ENCODE peak calls at places on chromosomes 12 and 14, in nine cellular contexts. O, J, L, C, V, A, T, N and I are unnamed samples.
A peak's percentile ranks its signal among the peaks of the same experiment; 100 is the strongest.

GRCh38 chr14:67137744-67138371 is 51.4 kb upstream of the GARIN2 start:
- DNase-seq in A (no peak), O (no peak), C (no peak), J (no peak), V (no peak), L (no peak), T (no peak), N (no peak), I (no peak)

GRCh38 chr12:2924019-2924418 is 33.3 kb downstream of the TULP3 start:
- DNase-seq in A (no peak), V (no peak), N (peak; percentile 25), J (no peak), O (no peak), L (no peak), C (no peak), T (no peak), I (no peak)

GRCh38 chr14:55249423-55249822 is 21.8 kb upstream of the FBXO34 start:
- DNase-seq in O (no peak), L (no peak), N (no peak), T (no peak), V (no peak), J (no peak), A (no peak), C (no peak), I (no peak)

GRCh38 chr14:70425349-70425748 is 8.5 kb upstream of the SYNJ2BP start:
- DNase-seq in V (no peak), O (no peak), A (no peak), T (no peak), C (no peak), N (no peak), J (no peak), L (peak; percentile 27), I (no peak)

GRCh38 chr14:36518586-36519430 is 1.2 kb downstream of the NKX2-1 start:
- DNase-seq in L (no peak), T (no peak), A (no peak), C (no peak), V (peak; percentile 85), N (no peak), O (no peak), J (no peak), I (no peak)

GRCh38 chr12:4824415-4824814 is 85.3 kb upstream of the KCNA1 start:
- DNase-seq in J (no peak), O (no peak), C (no peak), L (no peak), V (no peak), T (no peak), A (no peak), N (no peak), I (no peak)

GRCh38 chr14:103232831-103233319 is 101.2 kb upstream of the EIF5 start:
- DNase-seq in C (no peak), J (no peak), V (no peak), L (no peak), O (no peak), N (no peak), A (no peak), T (no peak), I (no peak)

GRCh38 chr14:23492618-23493272 is 23.2 kb downstream of the NGDN start:
- DNase-seq in N (no peak), O (no peak), V (no peak), T (no peak), A (no peak), L (no peak), J (no peak), C (no peak), I (no peak)

GRCh38 chr14:104583424-104584114 is 4.0 kb downstream of the C14orf180 start:
- DNase-seq in C (no peak), V (no peak), J (no peak), A (no peak), O (no peak), T (no peak), N (no peak), L (no peak), I (no peak)

GRCh38 chr12:89889051-89889450 is 180.4 kb upstream of the ATP2B1 start:
- DNase-seq in N (no peak), T (no peak), C (no peak), L (no peak), J (no peak), A (no peak), O (no peak), V (no peak), I (no peak)

GRCh38 chr12:51974646-51975045 is 23.1 kb downstream of the ACVR1B start:
- DNase-seq in L (no peak), O (no peak), A (no peak), C (no peak), V (no peak), N (no peak), T (no peak), J (no peak), I (no peak)

GRCh38 chr12:51971679-51972423 is 20.4 kb downstream of the ACVR1B start:
- DNase-seq in L (no peak), J (no peak), T (no peak), N (no peak), O (no peak), V (no peak), C (no peak), A (no peak), I (no peak)

GRCh38 chr12:51972424-51972812 is 20.9 kb downstream of the ACVR1B start:
- DNase-seq in C (no peak), V (no peak), T (no peak), A (no peak), J (no peak), N (no peak), L (no peak), O (no peak), I (no peak)

GRCh38 chr12:51973560-51973959 is 22.1 kb downstream of the ACVR1B start:
- DNase-seq in N (no peak), O (no peak), C (no peak), A (no peak), J (no peak), T (no peak), L (no peak), V (no peak), I (no peak)

DNA sequence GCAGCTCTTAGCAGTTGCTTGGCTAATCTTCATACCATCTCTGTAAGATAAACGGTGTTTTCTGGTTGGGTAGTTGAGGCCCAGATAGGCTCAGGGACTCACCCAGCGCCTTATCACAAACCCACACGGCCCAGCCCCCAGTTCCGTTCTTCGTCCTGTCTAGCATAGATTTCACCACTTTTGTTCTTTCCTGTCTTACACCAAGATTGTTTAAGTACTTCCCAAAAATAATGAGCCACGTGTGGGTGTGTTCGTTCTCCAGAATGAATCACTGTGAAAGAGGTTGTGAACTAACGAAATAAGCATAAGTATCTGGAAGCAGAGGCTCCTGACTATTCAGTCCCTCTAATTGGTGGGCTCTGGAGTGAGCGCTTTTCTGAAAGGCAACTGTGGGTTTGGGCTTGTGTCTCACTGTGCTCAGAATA is 21.4 kb downstream of the ACVR1B start:
- DNase-seq in J (peak; percentile 86), T (peak; percentile 45), O (no peak), N (peak; percentile 75), A (no peak), C (no peak), V (no peak), L (peak; percentile 44), I (no peak)
- TF ChIP-seq POLR2A in J (no peak), T (no peak), O (no peak), N (no peak), A (no peak), C (no peak), V (no peak), L (no peak), I (no peak)

GRCh38 chr12:93713800-93714199 is 36.6 kb downstream of the CRADD start:
- DNase-seq in A (no peak), J (no peak), V (no peak), T (no peak), L (no peak), C (no peak), N (no peak), O (no peak), I (no peak)
- TF ChIP-seq POLR2AphosphoS5 in A (no peak), J (no peak), V (no peak), T (no peak), L (no peak), C (no peak), N (no peak), O (no peak), I (no peak)

GRCh38 chr12:56362130-56363059 is at the start of gene APOF:
- DNase-seq in A (no peak), T (no peak), O (no peak), C (no peak), N (peak; percentile 34), V (no peak), J (no peak), L (no peak), I (no peak)
- TF ChIP-seq POLR2A in A (no peak), T (no peak), O (no peak), C (no peak), N (no peak), V (no peak), J (no peak), L (no peak), I (no peak)

DNA sequence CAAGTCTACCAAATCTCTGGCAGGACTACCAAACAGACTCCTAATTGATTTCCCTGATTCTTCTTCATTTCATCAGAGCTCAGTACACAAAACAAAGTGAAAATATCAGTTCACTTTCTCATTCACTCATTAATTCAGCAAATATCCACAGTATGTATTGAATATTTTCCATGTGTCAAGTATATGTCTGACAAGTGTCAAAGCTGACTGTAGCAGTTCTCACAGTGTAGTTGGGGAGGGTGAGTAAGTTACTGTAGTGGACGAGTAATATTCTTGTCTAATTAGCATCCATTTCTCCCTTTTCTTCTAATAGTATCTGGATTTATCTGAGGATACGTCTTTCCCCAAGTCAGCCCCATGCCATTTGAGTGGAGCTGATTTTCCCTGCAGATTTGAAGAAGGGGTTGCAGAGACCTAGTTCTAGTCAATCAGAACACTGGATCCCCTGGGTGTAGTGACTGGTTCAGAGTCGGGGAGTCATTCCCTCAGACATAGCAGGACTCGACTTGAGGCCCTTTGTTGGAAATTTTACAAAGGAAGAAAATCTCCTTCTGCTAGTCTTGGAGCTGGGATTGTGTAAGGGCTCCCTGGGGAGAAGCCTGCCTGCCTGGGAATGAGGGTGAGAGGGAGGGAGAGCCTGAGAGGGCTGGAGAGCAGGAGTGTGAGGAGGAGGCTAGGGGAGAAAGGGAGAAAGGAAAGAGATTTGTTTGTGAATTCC is 51.4 kb downstream of the GRIP1 start:
- DNase-seq in T (no peak), O (no peak), L (no peak), N (no peak), A (no peak), V (no peak), J (no peak), C (no peak), I (no peak)
- TF ChIP-seq POLR2AphosphoS5 in T (no peak), O (no peak), L (no peak), N (no peak), A (no peak), V (no peak), J (no peak), C (no peak), I (no peak)

GRCh38 chr12:30795660-30796507 is 41.1 kb upstream of the CAPRIN2 start:
- DNase-seq in C (peak; percentile 64), L (peak; percentile 37), J (peak; percentile 52), A (no peak), O (peak; percentile 47), V (no peak), T (peak; percentile 31), N (peak; percentile 73), I (peak; percentile 60)
- TF ChIP-seq POLR2A in C (peak; percentile 43), L (no peak), J (no peak), A (no peak), O (no peak), V (no peak), T (no peak), N (no peak), I (no peak)